ENCODE peak calls at places on chromosomes 3 and 15, in four cellular contexts. One of them, this sample, is unnamed.

GRCh38 chr3:53643757-53644156 is 149.3 kb downstream of the CACNA1D start:
- DNase-seq in heart right ventricle: no peak
- DNase-seq in MM.1S: no peak
- DNase-seq in fibroblast of villous mesenchyme: no peak
- DNase-seq in this sample: no peak

GRCh38 chr15:62896969-62897486 is 145.5 kb upstream of the TPM1 start:
- DNase-seq in heart right ventricle: peak; percentile 89
- DNase-seq in MM.1S: no peak
- DNase-seq in fibroblast of villous mesenchyme: peak; percentile 99
- DNase-seq in this sample: peak; percentile 97

GRCh38 chr3:17972030-17972429 is 229.6 kb upstream of the TBC1D5 start:
- DNase-seq in heart right ventricle: no peak
- DNase-seq in MM.1S: no peak
- DNase-seq in fibroblast of villous mesenchyme: no peak
- DNase-seq in this sample: no peak

GRCh38 chr3:59286791-59287531 is 237.1 kb upstream of the CFAP20DC start:
- DNase-seq in heart right ventricle: no peak
- DNase-seq in MM.1S: no peak
- DNase-seq in fibroblast of villous mesenchyme: peak; percentile 24
- DNase-seq in this sample: no peak

GRCh38 chr15:93017521-93017920 is 71.5 kb downstream of the RGMA start:
- DNase-seq in heart right ventricle: no peak
- DNase-seq in MM.1S: no peak
- DNase-seq in fibroblast of villous mesenchyme: peak; percentile 52
- DNase-seq in this sample: no peak

GRCh38 chr15:60326824-60327654 is 70.7 kb downstream of the ANXA2 start:
- DNase-seq in heart right ventricle: no peak
- DNase-seq in MM.1S: peak; percentile 74
- DNase-seq in fibroblast of villous mesenchyme: peak; percentile 59
- DNase-seq in this sample: no peak

GRCh38 chr15:29612701-29613100 is 209.6 kb downstream of the TJP1 start:
- DNase-seq in heart right ventricle: no peak
- DNase-seq in MM.1S: no peak
- DNase-seq in fibroblast of villous mesenchyme: peak; percentile 32
- DNase-seq in this sample: no peak

GRCh38 chr3:70889162-70890045 is 577.0 kb upstream of the MDFIC2 start:
- DNase-seq in heart right ventricle: no peak
- DNase-seq in MM.1S: no peak
- DNase-seq in fibroblast of villous mesenchyme: peak; percentile 3
- DNase-seq in this sample: no peak

GRCh38 chr3:128226794-128227399 is 73.6 kb downstream of the EEFSEC start:
- DNase-seq in heart right ventricle: peak; percentile 49
- DNase-seq in MM.1S: no peak
- DNase-seq in fibroblast of villous mesenchyme: peak; percentile 42
- DNase-seq in this sample: no peak

GRCh38 chr15:70770863-70771262 is 7.5 kb upstream of the UACA start:
- DNase-seq in heart right ventricle: no peak
- DNase-seq in MM.1S: no peak
- DNase-seq in fibroblast of villous mesenchyme: no peak
- DNase-seq in this sample: no peak

GRCh38 chr3:46477145-46477544 is 12.4 kb upstream of the LTF start:
- DNase-seq in heart right ventricle: no peak
- DNase-seq in MM.1S: no peak
- DNase-seq in fibroblast of villous mesenchyme: no peak
- DNase-seq in this sample: no peak

GRCh38 chr3:141686477-141687280 is 51.4 kb upstream of the RNF7 start:
- DNase-seq in heart right ventricle: peak; percentile 70
- DNase-seq in MM.1S: no peak
- DNase-seq in fibroblast of villous mesenchyme: peak; percentile 74
- DNase-seq in this sample: no peak

GRCh38 chr15:64897345-64897985 is 14.2 kb upstream of the ANKDD1A start:
- DNase-seq in heart right ventricle: peak; percentile 71
- DNase-seq in MM.1S: no peak
- DNase-seq in fibroblast of villous mesenchyme: peak; percentile 78
- DNase-seq in this sample: no peak

GRCh38 chr3:114452176-114452744 is 158.4 kb downstream of the TIGIT start:
- DNase-seq in heart right ventricle: no peak
- DNase-seq in MM.1S: no peak
- DNase-seq in fibroblast of villous mesenchyme: peak; percentile 22
- DNase-seq in this sample: no peak
- H3K4me3 ChIP-seq in heart right ventricle: peak overlapping the region; percentile 38
- H3K4me3 ChIP-seq in MM.1S: no peak overlapping the region
- H3K4me3 ChIP-seq in fibroblast of villous mesenchyme: no peak overlapping the region
- H3K4me3 ChIP-seq in this sample: no peak overlapping the region

GRCh38 chr3:106628407-106628806 is 748.8 kb upstream of the CCDC54 start:
- DNase-seq in heart right ventricle: no peak
- DNase-seq in MM.1S: no peak
- DNase-seq in fibroblast of villous mesenchyme: peak; percentile 36
- DNase-seq in this sample: peak; percentile 37
- TF ChIP-seq CTCF in heart right ventricle: no peak
- TF ChIP-seq CTCF in MM.1S: no peak
- TF ChIP-seq CTCF in fibroblast of villous mesenchyme: no peak
- TF ChIP-seq CTCF in this sample: no peak

GRCh38 chr15:23877502-23878412 is 190.7 kb upstream of the NDN start:
- DNase-seq in heart right ventricle: peak; percentile 31
- DNase-seq in MM.1S: peak; percentile 75
- DNase-seq in fibroblast of villous mesenchyme: no peak
- DNase-seq in this sample: no peak
- H3K4me3 ChIP-seq in heart right ventricle: no peak overlapping the region
- H3K4me3 ChIP-seq in MM.1S: no peak overlapping the region
- H3K4me3 ChIP-seq in fibroblast of villous mesenchyme: no peak overlapping the region
- H3K4me3 ChIP-seq in this sample: no peak overlapping the region

GRCh38 chr3:134378818-134379217 is 4.6 kb upstream of the AMOTL2 start:
- DNase-seq in heart right ventricle: no peak
- DNase-seq in MM.1S: no peak
- DNase-seq in fibroblast of villous mesenchyme: no peak
- DNase-seq in this sample: no peak

GRCh38 chr3:134377896-134378295 is 3.6 kb upstream of the AMOTL2 start:
- DNase-seq in heart right ventricle: no peak
- DNase-seq in MM.1S: no peak
- DNase-seq in fibroblast of villous mesenchyme: no peak
- DNase-seq in this sample: no peak

GRCh38 chr3:134380249-134380648 is 6.0 kb upstream of the AMOTL2 start:
- DNase-seq in heart right ventricle: no peak
- DNase-seq in MM.1S: no peak
- DNase-seq in fibroblast of villous mesenchyme: no peak
- DNase-seq in this sample: no peak

GRCh38 chr3:134376786-134377431 is 2.7 kb upstream of the AMOTL2 start:
- DNase-seq in heart right ventricle: no peak
- DNase-seq in MM.1S: no peak
- DNase-seq in fibroblast of villous mesenchyme: no peak
- DNase-seq in this sample: no peak

DNA sequence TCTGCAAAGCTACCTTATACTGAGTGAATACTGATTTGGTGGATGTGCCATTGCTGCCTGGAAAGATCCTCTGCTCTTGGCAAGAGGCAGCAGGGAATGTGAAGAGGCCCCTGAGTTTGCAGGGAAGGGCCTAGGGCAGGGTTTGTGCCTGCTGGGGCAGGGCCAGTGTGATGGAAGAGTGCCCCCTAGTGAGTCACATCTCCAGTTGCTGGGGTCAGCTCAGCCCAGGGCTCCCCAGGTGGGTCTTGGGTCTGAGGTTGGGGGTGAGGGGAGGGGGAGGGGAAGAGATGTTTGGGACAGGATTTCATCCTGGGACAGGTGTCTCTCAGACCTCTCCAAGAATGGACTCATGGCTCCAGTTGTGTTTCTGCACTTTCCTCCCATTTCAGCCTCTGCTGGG is 4.1 kb upstream of the AMOTL2 start:
- DNase-seq in heart right ventricle: peak; percentile 53
- DNase-seq in MM.1S: no peak
- DNase-seq in fibroblast of villous mesenchyme: peak; percentile 62
- DNase-seq in this sample: no peak
- TF ChIP-seq CTCF in heart right ventricle: peak; percentile 62
- TF ChIP-seq CTCF in MM.1S: peak; percentile 59
- TF ChIP-seq CTCF in fibroblast of villous mesenchyme: peak; percentile 70
- TF ChIP-seq CTCF in this sample: no peak

This sample was measured in AG04449.